ENCODE peak calls at places on chromosomes 2 and 18, in six cellular contexts. C, X, N, S, F and P are unnamed samples.

GRCh38 chr2:99066075-99066557 is 75.4 kb upstream of the C2orf15 start:
- DNase-seq in S (peak), C (peak), F (peak), X (peak), N (peak), P (peak)

GRCh38 chr2:157087373-157088005 is 170.0 kb upstream of the GALNT5 start:
- DNase-seq in N (no peak), S (no peak), F (no peak), C (no peak), X (no peak), P (no peak)

GRCh38 chr2:219452361-219453317 is 18.0 kb downstream of the SPEG start:
- DNase-seq in C (peak), X (no peak), S (no peak), N (peak), F (no peak), P (no peak)

GRCh38 chr2:163554864-163555263 is 180.9 kb downstream of the FIGN start:
- DNase-seq in F (no peak), S (no peak), N (no peak), C (no peak), X (no peak), P (no peak)

GRCh38 chr2:46872876-46873631 is 42.6 kb downstream of the MCFD2 start:
- DNase-seq in X (no peak), F (no peak), N (no peak), S (no peak), C (no peak), P (no peak)

GRCh38 chr2:46489430-46489829 is 10.1 kb downstream of the TMEM247 start:
- DNase-seq in F (no peak), N (no peak), X (no peak), C (no peak), S (no peak), P (no peak)

GRCh38 chr2:85439111-85439477 is 20.6 kb downstream of the SH2D6 start:
- DNase-seq in C (no peak), S (no peak), F (no peak), X (no peak), N (no peak), P (no peak)

GRCh38 chr2:191451116-191451515 is 205.9 kb downstream of the MYO1B start:
- DNase-seq in N (no peak), S (no peak), X (no peak), C (no peak), F (no peak), P (no peak)

GRCh38 chr2:204264746-204265145 is 280.5 kb upstream of the PARD3B start:
- DNase-seq in C (no peak), F (no peak), S (no peak), X (no peak), N (no peak), P (no peak)

GRCh38 chr2:150292807-150293206 is 194.7 kb downstream of the RND3 start:
- DNase-seq in X (no peak), S (no peak), F (no peak), C (no peak), N (no peak), P (no peak)

GRCh38 chr2:75602724-75603342 is 42.1 kb upstream of the EVA1A start:
- DNase-seq in N (no peak), C (peak), X (no peak), S (no peak), F (no peak), P (no peak)

GRCh38 chr2:75600418-75601088 is 39.8 kb upstream of the EVA1A start:
- DNase-seq in S (no peak), X (no peak), F (no peak), C (no peak), N (no peak), P (no peak)

GRCh38 chr2:75604479-75604878 is 42.1 kb upstream of the MRPL19 start:
- DNase-seq in C (no peak), F (no peak), N (no peak), S (no peak), X (no peak), P (peak)

GRCh38 chr2:75605770-75606535 is 40.6 kb upstream of the MRPL19 start:
- DNase-seq in X (peak), C (peak), S (no peak), N (no peak), F (peak), P (no peak)

GRCh38 chr2:75603477-75603876 is 42.7 kb upstream of the EVA1A start:
- DNase-seq in N (no peak), C (no peak), F (no peak), X (no peak), S (no peak), P (no peak)
- H3K4me3 ChIP-seq in N (no peak), C (no peak), F (no peak), X (no peak), S (no peak), P (no peak)

GRCh38 chr2:129345540-129345939 is 633.9 kb upstream of the RAB6C start:
- DNase-seq in F (no peak), X (no peak), N (no peak), S (no peak), C (no peak), P (no peak)

DNA sequence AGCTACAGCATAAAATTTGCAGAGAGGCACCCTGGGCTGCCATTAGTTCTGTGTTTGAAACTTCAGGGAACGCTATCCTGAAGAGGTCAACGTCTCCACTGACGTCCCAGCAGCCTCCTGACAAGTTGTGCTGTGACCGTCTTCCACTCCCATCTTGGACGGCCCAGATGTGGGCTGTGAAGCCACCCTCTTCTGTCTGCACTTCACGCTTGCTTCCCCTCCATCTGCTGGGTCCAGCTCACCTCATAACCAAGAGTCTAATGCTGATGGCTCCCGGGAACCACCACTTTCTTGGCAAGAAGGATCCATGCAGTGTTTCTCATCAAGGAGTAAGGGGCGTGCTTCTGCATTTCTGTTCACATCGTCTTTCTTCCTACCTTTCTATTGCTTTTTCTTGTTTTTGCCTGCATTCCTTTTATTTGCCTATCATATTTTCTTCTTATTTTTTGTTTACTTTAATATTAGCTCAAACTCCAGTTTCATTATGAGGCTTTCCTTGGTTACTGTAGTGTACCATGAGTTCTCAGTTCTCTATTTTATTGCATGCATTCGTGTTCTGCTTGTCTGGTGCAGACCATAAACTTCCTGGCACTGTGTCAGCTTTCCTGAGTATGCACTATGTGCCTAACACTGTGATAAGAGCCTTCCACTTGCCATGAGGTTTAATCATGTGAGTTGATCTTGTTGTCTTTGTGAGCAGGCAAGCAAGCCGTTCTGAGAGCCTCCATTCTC is 631.8 kb upstream of the RAB6C start:
- DNase-seq in C (no peak), X (no peak), N (no peak), S (peak), F (no peak), P (no peak)
- TF ChIP-seq MYC in C (no peak), X (no peak), N (no peak), S (no peak), F (no peak), P (no peak)

GRCh38 chr2:236642125-236642524 is 72.5 kb downstream of the ACKR3 start:
- DNase-seq in S (no peak), X (no peak), C (no peak), N (no peak), F (no peak), P (no peak)
- H3K4me3 ChIP-seq in S (no peak), X (no peak), C (no peak), N (no peak), F (no peak), P (no peak)

DNA sequence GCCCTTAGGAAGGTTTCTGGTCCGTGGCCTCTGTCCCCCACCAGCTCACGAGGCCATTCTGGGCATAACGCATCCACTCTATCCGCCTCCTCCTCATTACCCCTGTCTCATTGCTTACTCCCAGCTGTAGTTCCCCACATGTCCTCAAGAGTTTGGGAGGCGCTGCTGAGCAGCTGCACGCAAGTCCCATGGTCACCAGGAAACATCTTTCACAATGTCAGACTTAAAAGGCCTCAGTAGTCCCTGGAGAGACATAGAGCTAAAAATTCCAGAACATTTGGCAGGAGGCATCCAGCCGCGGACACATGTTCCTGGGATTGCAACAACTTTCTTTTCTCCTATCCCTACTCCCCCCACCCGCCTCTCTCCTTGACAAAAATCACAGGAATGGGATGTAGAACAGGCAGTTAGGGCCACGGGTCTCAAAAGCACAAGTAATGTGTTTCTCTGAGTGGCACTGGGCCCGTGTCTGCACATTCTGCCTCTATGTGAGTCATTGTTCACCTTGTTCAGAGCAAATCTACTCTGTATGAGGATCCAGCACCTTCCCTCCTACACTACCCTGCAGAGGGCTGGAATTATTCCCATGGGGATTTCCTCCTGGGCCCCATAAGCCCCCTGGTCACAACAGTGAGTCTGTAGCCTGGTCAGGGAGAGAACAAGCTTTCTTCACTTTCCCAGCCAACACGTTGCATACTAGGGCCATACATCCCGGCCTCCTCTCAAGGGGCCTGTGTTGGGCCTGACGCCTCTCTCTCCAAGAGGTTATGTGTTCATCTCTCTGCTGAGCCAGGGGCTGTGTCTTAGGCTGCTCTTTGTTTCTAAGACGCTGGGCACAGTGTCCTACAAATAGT is 8.2 kb downstream of the LBH start:
- DNase-seq in F (peak), X (peak), S (no peak), N (peak), C (peak), P (peak)
- TF ChIP-seq MYC in F (no peak), X (no peak), S (no peak), N (peak), C (no peak), P (no peak)

DNA sequence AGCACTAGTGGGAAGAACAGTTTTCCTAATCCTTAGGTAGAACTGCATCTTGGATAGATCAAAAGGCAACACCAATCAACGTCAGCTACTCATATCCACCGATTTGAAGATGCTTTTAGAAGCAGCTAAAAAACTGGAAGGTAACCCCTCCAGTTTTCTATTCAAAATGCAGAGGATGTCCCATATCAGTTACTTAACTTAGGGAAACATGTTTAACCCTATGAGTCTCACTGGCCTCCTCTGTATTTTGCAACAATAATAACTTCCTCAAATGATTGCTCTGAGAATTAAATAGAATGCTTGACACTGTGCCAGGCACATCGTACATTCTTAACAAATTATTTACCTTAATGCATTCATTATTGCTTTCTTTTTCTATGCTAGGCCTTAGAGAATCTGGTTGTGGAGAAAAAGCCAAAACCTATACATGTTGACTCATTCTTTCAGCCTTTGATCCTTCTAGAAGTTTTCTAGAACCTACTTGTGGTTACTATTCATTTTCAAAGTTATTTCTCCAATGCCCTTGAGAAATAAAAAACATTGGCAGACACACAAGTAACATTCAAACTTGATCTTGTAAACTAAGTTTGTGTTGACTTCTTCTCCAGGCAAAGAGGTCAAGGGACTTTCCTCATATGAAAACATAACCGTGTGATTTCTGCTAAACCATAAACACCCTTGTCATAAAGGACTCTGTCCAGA is 4.7 kb downstream of the DOCK10 start:
- DNase-seq in S (no peak), N (no peak), C (no peak), F (no peak), X (no peak), P (peak)
- H3K4me3 ChIP-seq in S (peak), N (no peak), C (no peak), F (no peak), X (no peak), P (no peak)

GRCh38 chr2:169822785-169823392 is 1.8 kb downstream of the METTL5 start:
- DNase-seq in N (no peak), F (no peak), C (no peak), X (no peak), S (no peak), P (no peak)
- TF ChIP-seq MYC in N (no peak), F (no peak), C (no peak), X (no peak), S (no peak), P (no peak)

DNA sequence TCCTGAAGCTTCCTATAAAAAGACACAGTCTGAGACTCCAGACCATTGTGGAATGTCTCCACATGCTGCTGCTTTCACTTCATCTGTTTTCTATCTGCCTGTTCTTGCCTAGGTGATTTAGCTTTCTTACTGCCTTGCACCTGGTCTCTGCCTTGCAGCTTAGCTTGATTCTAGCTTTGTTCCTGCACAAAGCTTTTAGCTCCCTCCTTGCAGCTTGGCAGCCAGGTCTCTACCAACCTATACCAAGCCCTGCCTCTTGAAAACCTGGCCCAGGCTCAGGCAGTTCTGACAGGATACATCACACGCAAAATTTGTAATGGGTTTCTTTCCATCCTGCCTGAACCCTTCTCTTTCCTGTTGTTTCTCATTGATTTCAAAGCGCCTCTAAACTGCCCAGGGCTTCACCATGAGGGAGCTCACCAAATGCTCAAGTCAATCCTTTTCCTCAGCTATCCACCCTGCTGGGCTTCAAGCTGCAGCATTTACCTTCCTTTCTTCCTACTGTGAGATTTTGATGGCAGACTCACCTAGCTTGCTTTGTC is 941.3 kb upstream of the NXPH2 start:
- DNase-seq in S (no peak), X (no peak), N (no peak), F (no peak), C (no peak), P (no peak)
- H3K4me3 ChIP-seq in S (no peak), X (no peak), N (no peak), F (no peak), C (no peak), P (no peak)

GRCh38 chr2:15155959-15156574 is 405.1 kb downstream of the NBAS start:
- DNase-seq in C (no peak), N (no peak), X (no peak), S (no peak), F (peak), P (no peak)

GRCh38 chr2:15158532-15158931 is 402.6 kb downstream of the NBAS start:
- DNase-seq in X (no peak), S (no peak), N (no peak), C (no peak), F (no peak), P (no peak)

GRCh38 chr2:15159206-15159605 is 401.9 kb downstream of the NBAS start:
- DNase-seq in S (no peak), F (no peak), X (no peak), C (no peak), N (no peak), P (no peak)

GRCh38 chr2:15159751-15160177 is 401.4 kb downstream of the NBAS start:
- DNase-seq in F (peak), S (no peak), C (peak), N (peak), X (peak), P (peak)

GRCh38 chr2:15158117-15158516 is 403.0 kb downstream of the NBAS start:
- DNase-seq in X (no peak), F (no peak), N (no peak), S (no peak), C (no peak), P (no peak)
- TF ChIP-seq MYC in X (no peak), F (no peak), N (no peak), S (no peak), C (no peak), P (no peak)

GRCh38 chr2:74516070-74516633 is 1.9 kb downstream of the TLX2 start:
- DNase-seq in S (no peak), C (no peak), N (no peak), F (no peak), X (peak), P (no peak)

GRCh38 chr2:74514368-74515270 is at the start of gene TLX2:
- DNase-seq in C (peak), S (no peak), F (no peak), X (no peak), N (no peak), P (peak)

GRCh38 chr2:74515271-74516069 is 1.2 kb downstream of the TLX2 start:
- DNase-seq in F (no peak), N (no peak), C (no peak), S (no peak), X (no peak), P (no peak)

GRCh38 chr2:74513605-74514367 is 464 bp upstream of the TLX2 start:
- DNase-seq in F (no peak), C (no peak), S (no peak), N (no peak), X (peak), P (no peak)

GRCh38 chr2:74516650-74517049 is 2.4 kb downstream of the TLX2 start:
- DNase-seq in N (no peak), S (no peak), F (no peak), X (no peak), C (no peak), P (no peak)
- H3K4me3 ChIP-seq in N (no peak), S (peak), F (no peak), X (no peak), C (no peak), P (no peak)

GRCh38 chr18:39681061-39681460 is 2115.5 kb upstream of the CELF4 start:
- DNase-seq in C (no peak), N (no peak), X (no peak), S (no peak), F (no peak), P (no peak)
- TF ChIP-seq MYC in C (no peak), N (no peak), X (no peak), S (no peak), F (no peak), P (no peak)